ENCODE peak calls at places on chromosomes 16 and 17, in eight cellular contexts. One of them, this sample, is unnamed.

GRCh38 chr16:27238016-27238587 is 30.5 kb downstream of the NSMCE1 start:
- DNase-seq in GM12878: no peak
- DNase-seq in SK-N-SH: no peak
- DNase-seq in A549: no peak
- DNase-seq in HepG2: no peak
- DNase-seq in WTC11: no peak
- DNase-seq in H1: no peak
- DNase-seq in K562: peak
- DNase-seq in this sample: no peak

GRCh38 chr16:62829615-62830014 is 793.4 kb upstream of the CDH8 start:
- DNase-seq in GM12878: no peak
- DNase-seq in WTC11: no peak
- DNase-seq in HepG2: no peak
- DNase-seq in A549: no peak
- DNase-seq in SK-N-SH: no peak
- DNase-seq in H1: no peak
- DNase-seq in K562: no peak
- DNase-seq in this sample: no peak

GRCh38 chr16:74718741-74719610 is 18.3 kb upstream of the MLKL start:
- DNase-seq in H1: no peak
- DNase-seq in SK-N-SH: no peak
- DNase-seq in K562: no peak
- DNase-seq in HepG2: no peak
- DNase-seq in WTC11: no peak
- DNase-seq in GM12878: no peak
- DNase-seq in A549: no peak
- DNase-seq in this sample: no peak

GRCh38 chr16:4378202-4378666 is 6.6 kb downstream of the VASN start:
- DNase-seq in A549: no peak
- DNase-seq in HepG2: no peak
- DNase-seq in H1: no peak
- DNase-seq in SK-N-SH: no peak
- DNase-seq in GM12878: no peak
- DNase-seq in WTC11: no peak
- DNase-seq in K562: peak
- DNase-seq in this sample: no peak

GRCh38 chr16:68084504-68085258 is 489 bp upstream of the NFATC3 start:
- DNase-seq in H1: peak
- DNase-seq in HepG2: peak
- DNase-seq in SK-N-SH: peak
- DNase-seq in GM12878: peak
- DNase-seq in A549: peak
- DNase-seq in WTC11: peak
- DNase-seq in K562: peak
- DNase-seq in this sample: peak

GRCh38 chr16:9836118-9836736 is 346.0 kb downstream of the GRIN2A start:
- DNase-seq in GM12878: no peak
- DNase-seq in SK-N-SH: no peak
- DNase-seq in HepG2: no peak
- DNase-seq in H1: no peak
- DNase-seq in K562: peak
- DNase-seq in WTC11: no peak
- DNase-seq in A549: no peak
- DNase-seq in this sample: no peak

GRCh38 chr16:83940157-83940556 is 12.9 kb upstream of the OSGIN1 start:
- DNase-seq in WTC11: no peak
- DNase-seq in SK-N-SH: no peak
- DNase-seq in H1: no peak
- DNase-seq in HepG2: no peak
- DNase-seq in A549: no peak
- DNase-seq in K562: no peak
- DNase-seq in GM12878: no peak
- DNase-seq in this sample: no peak

GRCh38 chr17:27345141-27345904 is 51.4 kb downstream of the WSB1 start:
- DNase-seq in HepG2: no peak
- DNase-seq in H1: peak
- DNase-seq in GM12878: no peak
- DNase-seq in WTC11: peak
- DNase-seq in K562: peak
- DNase-seq in A549: no peak
- DNase-seq in SK-N-SH: no peak
- DNase-seq in this sample: peak

GRCh38 chr17:69480197-69480596 is 65.7 kb downstream of the MAP2K6 start:
- DNase-seq in WTC11: no peak
- DNase-seq in SK-N-SH: no peak
- DNase-seq in H1: no peak
- DNase-seq in HepG2: no peak
- DNase-seq in GM12878: no peak
- DNase-seq in K562: no peak
- DNase-seq in A549: no peak
- DNase-seq in this sample: no peak

GRCh38 chr17:46819906-46820351 is 1.4 kb upstream of the WNT3 start:
- DNase-seq in K562: no peak
- DNase-seq in HepG2: no peak
- DNase-seq in H1: peak
- DNase-seq in A549: no peak
- DNase-seq in WTC11: peak
- DNase-seq in SK-N-SH: no peak
- DNase-seq in GM12878: no peak
- DNase-seq in this sample: no peak

GRCh38 chr17:67431210-67432015 is 54.3 kb downstream of the PITPNC1 start:
- DNase-seq in H1: no peak
- DNase-seq in GM12878: no peak
- DNase-seq in WTC11: no peak
- DNase-seq in K562: peak
- DNase-seq in A549: peak
- DNase-seq in SK-N-SH: no peak
- DNase-seq in HepG2: no peak
- DNase-seq in this sample: peak

GRCh38 chr16:55330726-55331647 is 7.0 kb downstream of the IRX6 start:
- DNase-seq in WTC11: peak
- DNase-seq in A549: no peak
- DNase-seq in HepG2: no peak
- DNase-seq in GM12878: no peak
- DNase-seq in SK-N-SH: no peak
- DNase-seq in H1: no peak
- DNase-seq in K562: no peak
- DNase-seq in this sample: no peak

GRCh38 chr16:3727806-3728381 is 10.6 kb upstream of the TRAP1 start:
- DNase-seq in WTC11: no peak
- DNase-seq in K562: no peak
- DNase-seq in SK-N-SH: peak
- DNase-seq in GM12878: no peak
- DNase-seq in H1: no peak
- DNase-seq in HepG2: no peak
- DNase-seq in A549: no peak
- DNase-seq in this sample: no peak

GRCh38 chr17:2883544-2884203 is 87.4 kb downstream of the RAP1GAP2 start:
- DNase-seq in SK-N-SH: peak
- DNase-seq in K562: no peak
- DNase-seq in WTC11: no peak
- DNase-seq in GM12878: no peak
- DNase-seq in A549: peak
- DNase-seq in H1: no peak
- DNase-seq in HepG2: peak
- DNase-seq in this sample: peak

GRCh38 chr17:74379495-74380085 is 12.3 kb downstream of the GPR142 start:
- DNase-seq in K562: peak
- DNase-seq in A549: peak
- DNase-seq in GM12878: peak
- DNase-seq in H1: peak
- DNase-seq in SK-N-SH: peak
- DNase-seq in HepG2: peak
- DNase-seq in WTC11: peak
- DNase-seq in this sample: peak

GRCh38 chr17:48546924-48547838 is 2.3 kb upstream of the HOXB2 start:
- DNase-seq in K562: peak
- DNase-seq in SK-N-SH: no peak
- DNase-seq in WTC11: no peak
- DNase-seq in GM12878: no peak
- DNase-seq in HepG2: no peak
- DNase-seq in H1: no peak
- DNase-seq in A549: no peak
- DNase-seq in this sample: peak

GRCh38 chr16:88895335-88895734 is 28.9 kb upstream of the PABPN1L start:
- DNase-seq in SK-N-SH: no peak
- DNase-seq in GM12878: no peak
- DNase-seq in HepG2: no peak
- DNase-seq in A549: no peak
- DNase-seq in K562: no peak
- DNase-seq in H1: no peak
- DNase-seq in WTC11: no peak
- DNase-seq in this sample: no peak

GRCh38 chr16:25914357-25914962 is 222.7 kb downstream of the HS3ST4 start:
- DNase-seq in WTC11: no peak
- DNase-seq in SK-N-SH: no peak
- DNase-seq in HepG2: no peak
- DNase-seq in A549: no peak
- DNase-seq in GM12878: no peak
- DNase-seq in H1: no peak
- DNase-seq in K562: no peak
- DNase-seq in this sample: no peak
- TF ChIP-seq USF2 in WTC11: no peak
- TF ChIP-seq USF2 in SK-N-SH: no peak
- TF ChIP-seq USF2 in HepG2: no peak
- TF ChIP-seq USF2 in A549: no peak
- TF ChIP-seq USF2 in GM12878: no peak
- TF ChIP-seq USF2 in H1: no peak
- TF ChIP-seq USF2 in K562: no peak
- TF ChIP-seq USF2 in this sample: no peak

GRCh38 chr17:34166394-34166793 is 88.7 kb upstream of the CCL2 start:
- DNase-seq in GM12878: no peak
- DNase-seq in SK-N-SH: no peak
- DNase-seq in K562: no peak
- DNase-seq in WTC11: no peak
- DNase-seq in HepG2: no peak
- DNase-seq in A549: no peak
- DNase-seq in H1: no peak
- DNase-seq in this sample: no peak

GRCh38 chr17:34163681-34164080 is 91.4 kb upstream of the CCL2 start:
- DNase-seq in K562: peak
- DNase-seq in WTC11: peak
- DNase-seq in GM12878: no peak
- DNase-seq in SK-N-SH: peak
- DNase-seq in H1: peak
- DNase-seq in HepG2: peak
- DNase-seq in A549: peak
- DNase-seq in this sample: peak

GRCh38 chr17:34169501-34169900 is 85.6 kb upstream of the CCL2 start:
- DNase-seq in HepG2: no peak
- DNase-seq in SK-N-SH: no peak
- DNase-seq in GM12878: no peak
- DNase-seq in A549: no peak
- DNase-seq in K562: no peak
- DNase-seq in WTC11: no peak
- DNase-seq in H1: no peak
- DNase-seq in this sample: no peak

GRCh38 chr17:34168989-34169388 is 86.1 kb upstream of the CCL2 start:
- DNase-seq in SK-N-SH: no peak
- DNase-seq in GM12878: no peak
- DNase-seq in K562: no peak
- DNase-seq in A549: no peak
- DNase-seq in HepG2: no peak
- DNase-seq in H1: no peak
- DNase-seq in WTC11: no peak
- DNase-seq in this sample: peak

DNA sequence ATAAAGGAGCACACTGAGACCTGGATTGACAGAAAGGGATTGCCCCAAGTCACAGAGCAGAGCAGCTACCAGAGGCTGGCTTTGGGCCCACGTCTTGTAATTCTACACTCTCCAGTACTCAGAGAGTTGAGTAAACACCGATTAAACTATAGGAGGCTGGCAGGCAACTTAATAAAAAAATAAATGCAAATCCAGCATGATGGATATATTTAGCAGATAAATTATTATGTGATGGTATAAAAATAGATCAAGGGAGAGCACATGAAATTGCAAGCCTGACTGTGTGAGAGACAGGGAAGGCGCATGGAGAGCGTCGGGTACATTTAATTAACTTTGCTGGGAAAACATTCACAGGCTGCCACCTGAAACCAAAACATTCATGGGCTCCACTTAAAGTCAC is 87.7 kb upstream of the CCL2 start:
- DNase-seq in GM12878: no peak
- DNase-seq in WTC11: no peak
- DNase-seq in HepG2: no peak
- DNase-seq in H1: no peak
- DNase-seq in SK-N-SH: no peak
- DNase-seq in A549: no peak
- DNase-seq in K562: no peak
- DNase-seq in this sample: peak
- TF ChIP-seq USF2 in GM12878: no peak
- TF ChIP-seq USF2 in WTC11: no peak
- TF ChIP-seq USF2 in HepG2: no peak
- TF ChIP-seq USF2 in H1: no peak
- TF ChIP-seq USF2 in SK-N-SH: no peak
- TF ChIP-seq USF2 in A549: no peak
- TF ChIP-seq USF2 in K562: no peak
- TF ChIP-seq USF2 in this sample: no peak

GRCh38 chr17:50591338-50591737 is 30.8 kb downstream of the CACNA1G start:
- DNase-seq in K562: no peak
- DNase-seq in HepG2: no peak
- DNase-seq in GM12878: no peak
- DNase-seq in A549: no peak
- DNase-seq in SK-N-SH: no peak
- DNase-seq in H1: no peak
- DNase-seq in WTC11: no peak
- DNase-seq in this sample: no peak

GRCh38 chr17:50594931-50595330 is 34.4 kb downstream of the CACNA1G start:
- DNase-seq in SK-N-SH: no peak
- DNase-seq in A549: no peak
- DNase-seq in K562: no peak
- DNase-seq in HepG2: no peak
- DNase-seq in H1: no peak
- DNase-seq in GM12878: no peak
- DNase-seq in WTC11: no peak
- DNase-seq in this sample: no peak

GRCh38 chr17:50596191-50597037 is 35.9 kb downstream of the CACNA1G start:
- DNase-seq in WTC11: peak
- DNase-seq in HepG2: no peak
- DNase-seq in A549: no peak
- DNase-seq in K562: peak
- DNase-seq in H1: peak
- DNase-seq in SK-N-SH: no peak
- DNase-seq in GM12878: no peak
- DNase-seq in this sample: no peak

GRCh38 chr17:50594040-50594618 is 33.6 kb downstream of the CACNA1G start:
- DNase-seq in HepG2: no peak
- DNase-seq in K562: no peak
- DNase-seq in H1: no peak
- DNase-seq in WTC11: no peak
- DNase-seq in GM12878: no peak
- DNase-seq in SK-N-SH: peak
- DNase-seq in A549: no peak
- DNase-seq in this sample: no peak

GRCh38 chr17:50593321-50593720 is 32.8 kb downstream of the CACNA1G start:
- DNase-seq in SK-N-SH: peak
- DNase-seq in H1: peak
- DNase-seq in A549: no peak
- DNase-seq in HepG2: peak
- DNase-seq in GM12878: no peak
- DNase-seq in K562: no peak
- DNase-seq in WTC11: peak
- DNase-seq in this sample: no peak
- TF ChIP-seq USF2 in SK-N-SH: no peak
- TF ChIP-seq USF2 in H1: no peak
- TF ChIP-seq USF2 in A549: no peak
- TF ChIP-seq USF2 in HepG2: no peak
- TF ChIP-seq USF2 in GM12878: no peak
- TF ChIP-seq USF2 in K562: no peak
- TF ChIP-seq USF2 in WTC11: no peak
- TF ChIP-seq USF2 in this sample: no peak

GRCh38 chr16:69131167-69131748 is 1.1 kb downstream of the CHTF8 start:
- DNase-seq in H1: no peak
- DNase-seq in K562: peak
- DNase-seq in HepG2: no peak
- DNase-seq in GM12878: no peak
- DNase-seq in A549: peak
- DNase-seq in WTC11: no peak
- DNase-seq in SK-N-SH: peak
- DNase-seq in this sample: peak
- TF ChIP-seq USF2 in H1: no peak
- TF ChIP-seq USF2 in K562: no peak
- TF ChIP-seq USF2 in HepG2: no peak
- TF ChIP-seq USF2 in GM12878: no peak
- TF ChIP-seq USF2 in A549: no peak
- TF ChIP-seq USF2 in WTC11: no peak
- TF ChIP-seq USF2 in SK-N-SH: no peak
- TF ChIP-seq USF2 in this sample: no peak

This sample was measured in IMR-90.